ENCODE peak calls at places on chromosome 19, in eight cellular contexts. M is psoas muscle, J is heart left ventricle, W is amniotic stem cell, T is dorsolateral prefrontal cortex, Y is glutamatergic neuron, B is epithelial cell of esophagus, D is stromal cell of bone marrow. C is an unnamed sample.
A peak's percentile ranks its signal among the peaks of the same experiment; 100 is the strongest.

GRCh38 chr19:17121736-17122293 is 46.2 kb downstream of the MYO9B start:
- DNase-seq in T (no peak), W (no peak), Y (no peak), B (no peak), M (no peak), D (peak; percentile 77), J (no peak), C (no peak)

GRCh38 chr19:18232540-18233223 is 6.4 kb upstream of the PDE4C start:
- DNase-seq in Y (peak; percentile 86), T (peak; percentile 54), J (no peak), M (no peak), B (peak; percentile 33), D (no peak), W (no peak), C (no peak)

GRCh38 chr19:3671680-3672574 is 28.3 kb downstream of the PIP5K1C start:
- DNase-seq in B (no peak), Y (no peak), J (peak; percentile 46), T (no peak), D (no peak), M (no peak), W (no peak), C (no peak)

GRCh38 chr19:51546650-51547396 is 15.4 kb upstream of the SIGLEC6 start:
- DNase-seq in D (peak; percentile 2), W (no peak), M (no peak), B (no peak), Y (no peak), T (no peak), J (no peak), C (no peak)

GRCh38 chr19:14440049-14440448 is 6.9 kb downstream of the PKN1 start:
- DNase-seq in W (no peak), B (no peak), D (no peak), J (peak; percentile 75), T (no peak), M (peak; percentile 71), Y (no peak), C (no peak)

GRCh38 chr19:28727133-28727834 is 485.7 kb downstream of the UQCRFS1 start:
- DNase-seq in T (no peak), M (no peak), Y (peak; percentile 78), J (no peak), D (no peak), W (no peak), B (peak; percentile 22), C (no peak)

GRCh38 chr19:44498988-44499387 is 1.3 kb downstream of the ZNF180 start:
- DNase-seq in Y (no peak), J (no peak), B (no peak), T (no peak), W (no peak), M (no peak), D (no peak), C (no peak)

GRCh38 chr19:16457195-16457953 is 14.4 kb downstream of the EPS15L1 start:
- DNase-seq in M (peak; percentile 49), B (peak; percentile 35), T (peak; percentile 64), W (no peak), Y (peak; percentile 77), D (no peak), J (peak; percentile 43), C (no peak)

GRCh38 chr19:31312004-31312403 is 37.2 kb downstream of the TSHZ3 start:
- DNase-seq in Y (no peak), D (peak; percentile 94), W (peak; percentile 46), M (no peak), J (peak; percentile 50), B (peak; percentile 10), T (no peak), C (no peak)

GRCh38 chr19:12773571-12773970 is 1.8 kb downstream of the HOOK2 start:
- DNase-seq in W (no peak), J (peak; percentile 54), D (no peak), T (no peak), Y (no peak), B (peak; percentile 42), M (no peak), C (no peak)

C was measured in hypothalamus.